ENCODE peak calls at places on chromosomes 3 and 15, in eight cellular contexts. B is NCI-H774; H is endothelial cell; E is HuH-7; U is activated CD8-positive, alpha-beta memory T cell treated with anti-CD3 and anti-CD28 coated beads, Interleukin-2, amount 50 U/mL, for 48 hours; W is Calu3; L is RKO; S is myocyte. C is an unnamed sample.

GRCh38 chr15:72864681-72865080 is 81.1 kb upstream of the ADPGK start:
- DNase-seq in E (no peak), L (no peak), U (no peak), H (no peak), B (no peak), W (no peak), S (no peak), C (no peak)

GRCh38 chr3:67227030-67227429 is 228.9 kb downstream of the KBTBD8 start:
- DNase-seq in W (no peak), L (no peak), E (no peak), U (no peak), H (no peak), B (no peak), S (no peak), C (no peak)

GRCh38 chr3:71109241-71109976 is 474.1 kb downstream of the FOXP1 start:
- DNase-seq in U (no peak), S (no peak), E (no peak), W (no peak), B (no peak), L (peak), H (no peak), C (peak)

GRCh38 chr3:72155391-72156064 is 370.6 kb upstream of the PROK2 start:
- DNase-seq in B (no peak), H (no peak), S (peak), E (peak), U (no peak), L (peak), W (no peak), C (peak)

GRCh38 chr3:98775459-98775858 is 12.3 kb downstream of the ST3GAL6 start:
- DNase-seq in H (no peak), S (no peak), B (no peak), L (no peak), W (no peak), E (no peak), U (no peak), C (no peak)

GRCh38 chr15:26869628-26870027 is 2.8 kb downstream of the GABRA5 start:
- DNase-seq in S (no peak), E (no peak), W (no peak), B (no peak), H (no peak), L (no peak), U (no peak), C (no peak)

GRCh38 chr3:178341636-178342035 is 194.6 kb upstream of the KCNMB2 start:
- DNase-seq in W (no peak), E (no peak), S (no peak), U (no peak), H (no peak), B (no peak), L (no peak), C (no peak)

GRCh38 chr15:74174216-74174965 is 881 bp downstream of the ISLR start:
- DNase-seq in U (no peak), B (no peak), H (no peak), L (no peak), E (no peak), W (no peak), S (peak), C (no peak)

GRCh38 chr3:137105277-137105977 is 147.6 kb downstream of the IL20RB start:
- DNase-seq in B (peak), E (peak), S (peak), L (peak), W (peak), U (no peak), H (peak), C (peak)

GRCh38 chr3:11509175-11510000 is 134.3 kb downstream of the VGLL4 start:
- DNase-seq in S (peak), W (peak), L (no peak), U (no peak), H (no peak), E (peak), B (peak), C (peak)

GRCh38 chr3:30342319-30343060 is 263.9 kb upstream of the TGFBR2 start:
- DNase-seq in H (no peak), L (peak), W (peak), B (no peak), E (no peak), S (peak), U (no peak), C (peak)

GRCh38 chr3:60935709-60936108 is 315.5 kb downstream of the FHIT start:
- DNase-seq in E (no peak), B (no peak), W (no peak), S (no peak), L (peak), U (no peak), H (no peak), C (no peak)

GRCh38 chr15:52857937-52858336 is 67.8 kb upstream of the ONECUT1 start:
- DNase-seq in U (no peak), S (no peak), B (no peak), H (no peak), L (no peak), E (no peak), W (no peak), C (no peak)

GRCh38 chr3:189927975-189928895 is 192.5 kb downstream of the P3H2 start:
- DNase-seq in S (no peak), B (no peak), W (no peak), H (no peak), L (no peak), E (no peak), U (no peak), C (no peak)

GRCh38 chr3:125647318-125648014 is 52.2 kb upstream of the OSBPL11 start:
- DNase-seq in B (peak), H (no peak), L (no peak), W (peak), U (no peak), S (no peak), E (no peak), C (no peak)

C was measured in NCI-H69.